ENCODE peak calls at places on chromosomes 5 and 9, in seven cellular contexts. I is endothelial cell; X is activated T-cell treated with anti-CD3 and anti-CD28 coated beads, Interleukin-2, amount 50 U/mL, for 1 hour; A is amniotic stem cell; Z is NCI-H1105; T is OCI-LY7; K is HFF-Myc. R is an unnamed sample.

GRCh38 chr9:113164536-113165300 is 13.9 kb downstream of the SLC31A2 start:
- DNase-seq in X (no peak), A (no peak), K (no peak), I (no peak), Z (no peak), T (no peak), R (no peak)

GRCh38 chr5:151319334-151319733 is 15.8 kb upstream of the SLC36A3 start:
- DNase-seq in A (no peak), K (no peak), T (peak), Z (no peak), X (no peak), I (peak), R (peak)

GRCh38 chr9:125343518-125344284 is 82.1 kb downstream of the GAPVD1 start:
- DNase-seq in T (no peak), I (no peak), Z (no peak), A (no peak), X (no peak), K (peak), R (no peak)

GRCh38 chr9:127187231-127187956 is 65.0 kb upstream of the ANGPTL2 start:
- DNase-seq in Z (no peak), A (peak), K (peak), T (no peak), X (no peak), I (no peak), R (peak)

GRCh38 chr9:80501635-80502034 is 929.9 kb downstream of the TLE4 start:
- DNase-seq in T (no peak), I (no peak), Z (no peak), A (no peak), K (no peak), X (no peak), R (no peak)

GRCh38 chr5:78699565-78700143 is 51.1 kb upstream of the LHFPL2 start:
- DNase-seq in K (peak), X (no peak), Z (no peak), I (no peak), A (peak), T (no peak), R (peak)

GRCh38 chr5:115366223-115366622 is 69.8 kb upstream of the CCDC112 start:
- DNase-seq in K (peak), X (no peak), I (peak), A (peak), Z (no peak), T (no peak), R (no peak)

GRCh38 chr5:94113-94892 is 2.3 kb downstream of the PLEKHG4B start:
- DNase-seq in T (no peak), X (no peak), Z (no peak), K (no peak), A (no peak), I (no peak), R (no peak)

R was measured in MV-4-11.